ENCODE peak calls at places on chromosome 18, in four cellular contexts. S is spleen; C is CD4-positive, alpha-beta T cell; K is hepatocyte. X is an unnamed sample.

GRCh38 chr18:77063256-77063655 is 69.3 kb downstream of the MBP start:
- DNase-seq in S (peak), C (peak), K (no peak), X (peak)

GRCh38 chr18:32040936-32041335 is 22.3 kb downstream of the RNF125 start:
- DNase-seq in S (no peak), C (peak), K (no peak), X (peak)

GRCh38 chr18:48836806-48837615 is 113.8 kb downstream of the SMAD7 start:
- DNase-seq in S (peak), C (no peak), K (no peak), X (no peak)

GRCh38 chr18:63016270-63016669 is 300.9 kb downstream of the PHLPP1 start:
- DNase-seq in S (no peak), C (peak), K (peak), X (no peak)

GRCh38 chr18:34867520-34867919 is 157.4 kb downstream of the DTNA start:
- DNase-seq in S (no peak), C (no peak), K (peak), X (no peak)

GRCh38 chr18:62781262-62781661 is 65.9 kb downstream of the PHLPP1 start:
- DNase-seq in S (no peak), C (no peak), K (no peak), X (no peak)

GRCh38 chr18:13889661-13890060 is 25.7 kb downstream of the MC2R start:
- DNase-seq in S (no peak), C (no peak), K (peak), X (no peak)

GRCh38 chr18:3466051-3466450 is 16.1 kb downstream of the TGIF1 start:
- DNase-seq in S (no peak), C (no peak), K (peak), X (no peak)

GRCh38 chr18:74683573-74683972 is 85.9 kb downstream of the ZNF407 start:
- DNase-seq in S (no peak), C (no peak), K (no peak), X (no peak)

GRCh38 chr18:78970774-78971333 is 8.8 kb upstream of the SALL3 start:
- DNase-seq in S (no peak), C (no peak), K (no peak), X (no peak)

GRCh38 chr18:45839415-45840395 is 14.2 kb downstream of the SIGLEC15 start:
- DNase-seq in S (peak), C (no peak), K (peak), X (no peak)

GRCh38 chr18:27483266-27483665 is 298.2 kb upstream of the CHST9 start:
- DNase-seq in S (no peak), C (no peak), K (no peak), X (no peak)

GRCh38 chr18:76943542-76944339 is 121.4 kb downstream of the ZNF236 start:
- DNase-seq in S (no peak), C (no peak), K (peak), X (no peak)

GRCh38 chr18:35337256-35337655 is 7.0 kb downstream of the ZNF24 start:
- DNase-seq in S (no peak), C (no peak), K (no peak), X (no peak)

GRCh38 chr18:62399781-62400308 is 74.7 kb downstream of the TNFRSF11A start:
- DNase-seq in S (no peak), C (no peak), K (peak), X (no peak)

GRCh38 chr18:79589601-79590091 is 90.0 kb upstream of the CTDP1 start:
- DNase-seq in S (peak), C (no peak), K (no peak), X (no peak)

GRCh38 chr18:48997681-48997984 is 46.9 kb upstream of the SMAD7 start:
- DNase-seq in S (no peak), C (no peak), K (no peak), X (no peak)

GRCh38 chr18:27142891-27143290 is 42.2 kb downstream of the CHST9 start:
- DNase-seq in S (no peak), C (no peak), K (no peak), X (no peak)

GRCh38 chr18:51659781-51660180 is 462.3 kb upstream of the MEX3C start:
- DNase-seq in S (no peak), C (no peak), K (no peak), X (no peak)

GRCh38 chr18:9619545-9619944 is 5.2 kb upstream of the PPP4R1 start:
- DNase-seq in S (no peak), C (no peak), K (no peak), X (no peak)

GRCh38 chr18:29383311-29384273 is 1206.7 kb upstream of the CDH2 start:
- DNase-seq in S (no peak), C (no peak), K (no peak), X (no peak)

GRCh38 chr18:75896865-75897264 is 469.4 kb upstream of the SMIM21 start:
- DNase-seq in S (no peak), C (no peak), K (peak), X (no peak)

GRCh38 chr18:47050468-47050867 is 15.0 kb upstream of the ELOA2 start:
- DNase-seq in S (no peak), C (no peak), K (peak), X (no peak)

GRCh38 chr18:9683418-9684396 is 24.4 kb upstream of the RAB31 start:
- DNase-seq in S (no peak), C (no peak), K (no peak), X (no peak)

GRCh38 chr18:22346968-22347611 is 70.6 kb downstream of the CTAGE1 start:
- DNase-seq in S (peak), C (no peak), K (peak), X (no peak)

GRCh38 chr18:11154369-11154982 is 5.1 kb upstream of the PIEZO2 start:
- DNase-seq in S (no peak), C (no peak), K (peak), X (no peak)
- TF ChIP-seq CTCF in S (peak), C (no peak), K (peak), X (no peak)

GRCh38 chr18:7174359-7175107 is 56.4 kb upstream of the LRRC30 start:
- DNase-seq in S (peak), C (no peak), K (peak), X (no peak)
- TF ChIP-seq CTCF in S (no peak), C (no peak), K (peak), X (no peak)

DNA sequence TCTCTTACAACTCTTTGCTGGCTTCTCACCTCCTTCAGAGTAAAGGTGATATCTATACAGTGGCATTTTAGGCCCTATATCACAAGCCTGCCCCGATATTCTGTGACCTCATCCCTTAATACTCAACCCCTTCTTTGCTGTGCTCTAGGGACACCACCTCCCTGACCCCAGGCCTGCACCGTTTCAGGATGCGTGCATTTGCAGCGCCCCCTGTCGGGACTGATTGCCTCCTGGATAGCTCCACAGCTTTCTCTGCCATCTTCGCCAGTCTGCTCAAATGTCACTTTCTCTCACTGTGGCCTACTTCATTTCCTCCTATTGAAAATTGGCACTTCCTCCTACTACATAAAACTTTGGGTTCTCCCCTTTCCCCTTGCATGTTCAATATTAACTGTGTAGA is 289.6 kb downstream of the SOCS6 start:
- DNase-seq in S (no peak), C (no peak), K (peak), X (no peak)
- TF ChIP-seq CTCF in S (no peak), C (no peak), K (peak), X (no peak)

GRCh38 chr18:23921716-23922285 is 92.8 kb upstream of the TTC39C start:
- DNase-seq in S (no peak), C (no peak), K (no peak), X (no peak)
- TF ChIP-seq CTCF in S (no peak), C (no peak), K (no peak), X (no peak)

GRCh38 chr18:68121826-68122225 is 593.1 kb downstream of the TMX3 start:
- DNase-seq in S (no peak), C (no peak), K (no peak), X (no peak)

DNA sequence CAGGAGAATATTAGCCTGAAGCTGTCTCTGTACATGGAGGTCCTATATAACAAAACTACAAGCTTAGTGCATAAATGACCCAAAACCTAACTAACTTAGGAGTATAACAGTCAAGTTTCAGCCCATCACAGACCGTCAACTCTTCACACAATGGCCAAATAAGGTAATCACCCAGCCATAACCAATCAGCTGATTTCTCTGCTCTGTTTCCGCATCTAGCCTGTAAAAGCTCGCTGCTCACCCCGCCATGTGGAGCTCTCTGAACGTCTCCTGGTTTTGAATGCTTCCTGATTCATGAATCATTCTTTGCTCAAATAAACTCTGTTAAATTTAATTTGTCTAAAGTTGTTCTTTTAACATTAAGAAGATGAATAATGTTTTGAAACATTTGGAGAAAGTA is 593.6 kb downstream of the TMX3 start:
- DNase-seq in S (no peak), C (no peak), K (no peak), X (no peak)
- TF ChIP-seq CTCF in S (no peak), C (no peak), K (no peak), X (no peak)

GRCh38 chr18:12531747-12532146 is 124.0 kb downstream of the PRELID3A start:
- DNase-seq in S (no peak), C (no peak), K (no peak), X (no peak)
- TF ChIP-seq CTCF in S (no peak), C (no peak), K (no peak), X (no peak)